ENCODE peak calls at places on chromosome 10, in four cellular contexts. W is tibial artery, I is uterus, F is fibroblast of mammary gland. Q is an unnamed sample.

GRCh38 chr10:126598009-126598408 is 72.5 kb downstream of the C10orf90 start:
- DNase-seq in W (no peak), I (no peak), F (peak), Q (peak)

GRCh38 chr10:48985621-48986158 is 46.0 kb upstream of the LRRC18 start:
- DNase-seq in W (no peak), I (no peak), F (no peak), Q (no peak)

GRCh38 chr10:103855852-103856496 is 598 bp upstream of the SH3PXD2A start:
- DNase-seq in W (no peak), I (no peak), F (no peak), Q (no peak)

GRCh38 chr10:51073461-51074237 is 638 bp upstream of the PRKG1 start:
- DNase-seq in W (no peak), I (peak), F (no peak), Q (peak)

GRCh38 chr10:86260564-86260963 is 106.0 kb downstream of the GRID1 start:
- DNase-seq in W (no peak), I (no peak), F (no peak), Q (no peak)

GRCh38 chr10:77533887-77534278 is 103.7 kb downstream of the KCNMA1 start:
- DNase-seq in W (no peak), I (no peak), F (no peak), Q (no peak)

GRCh38 chr10:33271969-33272583 is 62.4 kb downstream of the NRP1 start:
- DNase-seq in W (no peak), I (no peak), F (no peak), Q (no peak)

GRCh38 chr10:42963302-42963701 is 113.6 kb upstream of the RET start:
- DNase-seq in W (no peak), I (no peak), F (no peak), Q (no peak)

GRCh38 chr10:79246606-79247275 is 100.5 kb upstream of the PPIF start:
- DNase-seq in W (peak), I (peak), F (peak), Q (no peak)

GRCh38 chr10:75547391-75548298 is 116.2 kb downstream of the LRMDA start:
- DNase-seq in W (no peak), I (peak), F (peak), Q (no peak)

GRCh38 chr10:106107711-106108110 is 1056.8 kb downstream of the SORCS1 start:
- DNase-seq in W (no peak), I (no peak), F (peak), Q (no peak)

GRCh38 chr10:31146496-31147219 is 115.0 kb upstream of the ZNF438 start:
- DNase-seq in W (no peak), I (peak), F (peak), Q (no peak)

GRCh38 chr10:62779487-62780248 is 24.9 kb upstream of the ADO start:
- DNase-seq in W (no peak), I (no peak), F (peak), Q (peak)

GRCh38 chr10:55224007-55224781 is 423.2 kb upstream of the PCDH15 start:
- DNase-seq in W (no peak), I (no peak), F (no peak), Q (no peak)

GRCh38 chr10:79070611-79071534 is 2.1 kb downstream of the ZMIZ1 start:
- DNase-seq in W (peak), I (peak), F (peak), Q (no peak)

GRCh38 chr10:118662228-118663035 is 67.0 kb upstream of the PRLHR start:
- DNase-seq in W (no peak), I (no peak), F (no peak), Q (no peak)

GRCh38 chr10:46239999-46240683 is 46.7 kb upstream of the ANTXRL start:
- DNase-seq in W (no peak), I (peak), F (no peak), Q (no peak)

GRCh38 chr10:30708234-30708633 is 78.7 kb upstream of the LYZL2 start:
- DNase-seq in W (no peak), I (no peak), F (no peak), Q (no peak)

GRCh38 chr10:119541459-119542356 is 811 bp downstream of the RGS10 start:
- DNase-seq in W (no peak), I (peak), F (peak), Q (peak)

GRCh38 chr10:130341325-130341724 is 205.1 kb downstream of the GLRX3 start:
- DNase-seq in W (no peak), I (no peak), F (no peak), Q (no peak)

GRCh38 chr10:35739998-35740397 is 97.9 kb upstream of the FZD8 start:
- DNase-seq in W (no peak), I (no peak), F (peak), Q (no peak)

GRCh38 chr10:109861051-109861450 is 62.3 kb downstream of the XPNPEP1 start:
- DNase-seq in W (no peak), I (no peak), F (no peak), Q (no peak)

GRCh38 chr10:105291571-105291970 is 650.5 kb downstream of the SORCS3 start:
- DNase-seq in W (no peak), I (no peak), F (no peak), Q (no peak)

GRCh38 chr10:35079763-35080162 is 10.4 kb downstream of the CUL2 start:
- DNase-seq in W (no peak), I (no peak), F (peak), Q (no peak)

GRCh38 chr10:109931153-109931552 is 7.8 kb upstream of the XPNPEP1 start:
- DNase-seq in W (peak), I (no peak), F (peak), Q (no peak)

GRCh38 chr10:3805227-3805790 is 20.3 kb upstream of the KLF6 start:
- DNase-seq in W (no peak), I (no peak), F (peak), Q (peak)

GRCh38 chr10:83075395-83076072 is 1063.8 kb upstream of the GHITM start:
- DNase-seq in W (no peak), I (no peak), F (no peak), Q (no peak)

GRCh38 chr10:48526846-48527505 is 77.9 kb downstream of the ARHGAP22 start:
- DNase-seq in W (no peak), I (no peak), F (no peak), Q (no peak)

GRCh38 chr10:30422981-30423654 is 10.9 kb upstream of the MAP3K8 start:
- DNase-seq in W (peak), I (no peak), F (peak), Q (no peak)

GRCh38 chr10:75111367-75111905 is at the start of gene SAMD8:
- DNase-seq in W (peak), I (peak), F (peak), Q (peak)

GRCh38 chr10:15725603-15726002 is 5.9 kb upstream of the ITGA8 start:
- DNase-seq in W (peak), I (no peak), F (peak), Q (peak)

GRCh38 chr10:33963656-33964175 is 629.2 kb upstream of the NRP1 start:
- DNase-seq in W (no peak), I (no peak), F (no peak), Q (no peak)

GRCh38 chr10:72784551-72785421 is 92.8 kb downstream of the MCU start:
- DNase-seq in W (peak), I (peak), F (peak), Q (no peak)

GRCh38 chr10:133275683-133276092 is 980 bp downstream of the ADAM8 start:
- DNase-seq in W (no peak), I (no peak), F (no peak), Q (peak)

DNA sequence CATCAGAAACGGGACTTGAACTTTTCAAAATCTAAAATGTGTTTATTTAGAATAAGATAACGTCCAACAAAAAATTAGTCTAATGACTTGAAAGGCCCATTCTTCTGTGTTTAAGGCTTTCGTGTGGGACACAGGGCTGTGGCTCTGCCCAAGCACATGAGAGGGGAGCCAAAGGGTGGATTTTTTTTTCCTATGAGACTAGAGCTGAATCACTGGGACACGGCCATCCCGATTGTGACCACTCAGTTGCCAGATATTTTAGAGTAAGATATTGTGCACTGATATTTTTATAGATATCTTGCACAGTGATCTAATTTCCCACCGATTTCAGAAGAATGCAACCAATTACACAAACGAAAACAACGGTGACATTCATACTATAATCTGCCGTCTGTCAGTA is 99.9 kb downstream of the ANK3 start:
- DNase-seq in W (no peak), I (no peak), F (no peak), Q (no peak)
- TF ChIP-seq CTCF in W (no peak), I (no peak), F (no peak), Q (no peak)

DNA sequence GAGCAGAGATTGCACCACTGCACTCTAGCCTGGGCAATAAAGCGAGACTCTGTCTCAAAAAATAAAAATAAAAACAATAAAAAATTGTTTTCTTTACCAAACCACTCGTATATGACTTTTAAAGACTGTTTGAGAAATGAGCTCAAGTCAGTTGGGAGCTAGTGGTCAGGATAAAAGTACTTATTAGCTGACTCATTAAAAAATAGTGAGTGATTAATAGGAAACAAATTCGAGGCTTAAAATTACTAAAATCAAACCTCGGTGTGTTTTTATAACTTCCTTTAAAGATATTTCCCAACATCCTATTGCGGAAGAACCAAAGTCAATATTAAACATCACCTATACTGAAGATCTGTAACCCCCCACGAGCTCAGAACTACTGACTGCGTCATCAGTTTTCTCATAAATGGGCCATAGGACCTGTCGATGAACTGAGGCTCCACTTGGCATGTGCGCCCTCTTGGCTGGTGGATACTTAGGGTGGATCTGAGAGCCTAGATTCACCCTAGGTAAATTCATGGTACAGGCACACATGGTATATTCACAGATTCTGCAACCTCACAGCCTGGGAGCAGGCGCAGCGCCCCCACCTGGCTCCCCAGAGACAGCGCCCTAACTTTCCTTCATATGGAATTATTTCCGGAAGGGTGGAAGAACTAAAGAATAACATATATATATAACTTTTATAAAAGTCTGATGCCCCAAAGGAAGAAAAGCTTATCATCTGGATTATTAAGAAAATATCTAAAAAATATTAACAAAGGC is 9.2 kb downstream of the MKI67 start:
- DNase-seq in W (no peak), I (no peak), F (peak), Q (no peak)
- TF ChIP-seq CTCF in W (no peak), I (no peak), F (peak), Q (peak)

GRCh38 chr10:92757720-92758119 is 68.0 kb downstream of the HHEX start:
- DNase-seq in W (no peak), I (no peak), F (no peak), Q (no peak)
- TF ChIP-seq CTCF in W (no peak), I (no peak), F (no peak), Q (no peak)

GRCh38 chr10:13276749-13277394 is 23.0 kb downstream of the PHYH start:
- DNase-seq in W (no peak), I (no peak), F (peak), Q (no peak)
- TF ChIP-seq CTCF in W (no peak), I (no peak), F (peak), Q (no peak)

GRCh38 chr10:131475803-131476202 is 164.3 kb upstream of the TCERG1L start:
- DNase-seq in W (no peak), I (no peak), F (no peak), Q (no peak)

GRCh38 chr10:131474426-131474825 is 162.9 kb upstream of the TCERG1L start:
- DNase-seq in W (no peak), I (no peak), F (no peak), Q (no peak)

GRCh38 chr10:131475043-131475442 is 163.5 kb upstream of the TCERG1L start:
- DNase-seq in W (no peak), I (no peak), F (no peak), Q (no peak)

GRCh38 chr10:131478398-131478989 is 167.0 kb upstream of the TCERG1L start:
- DNase-seq in W (no peak), I (no peak), F (no peak), Q (no peak)

GRCh38 chr10:131477457-131478205 is 166.1 kb upstream of the TCERG1L start:
- DNase-seq in W (no peak), I (no peak), F (no peak), Q (no peak)
- TF ChIP-seq CTCF in W (no peak), I (no peak), F (no peak), Q (no peak)

GRCh38 chr10:25083546-25084111 is 67.2 kb downstream of the THNSL1 start:
- DNase-seq in W (no peak), I (no peak), F (no peak), Q (no peak)

GRCh38 chr10:25078659-25079429 is 62.4 kb downstream of the THNSL1 start:
- DNase-seq in W (no peak), I (no peak), F (no peak), Q (no peak)

GRCh38 chr10:25084447-25084846 is 68.0 kb downstream of the THNSL1 start:
- DNase-seq in W (no peak), I (no peak), F (no peak), Q (no peak)

GRCh38 chr10:25082276-25083204 is 66.1 kb downstream of the THNSL1 start:
- DNase-seq in W (no peak), I (no peak), F (no peak), Q (no peak)

GRCh38 chr10:25080880-25081581 is 64.6 kb downstream of the THNSL1 start:
- DNase-seq in W (peak), I (peak), F (peak), Q (peak)
- TF ChIP-seq CTCF in W (peak), I (peak), F (peak), Q (peak)

GRCh38 chr10:6721480-6721879 is 141.4 kb upstream of the PRKCQ start:
- DNase-seq in W (no peak), I (peak), F (peak), Q (no peak)
- TF ChIP-seq CTCF in W (no peak), I (peak), F (peak), Q (no peak)